ENCODE peak calls at places on chromosome 3, in five cellular contexts. X, Q, M, W and C are unnamed samples.

GRCh38 chr3:185175370-185175987 is 22.6 kb upstream of the C3orf70 start:
- DNase-seq in W (peak; percentile 31), M (no peak), Q (no peak), X (no peak), C (peak; percentile 21)

GRCh38 chr3:118970819-118971218 is 63.8 kb downstream of the IGSF11 start:
- DNase-seq in X (no peak), Q (no peak), W (no peak), M (no peak), C (no peak)

GRCh38 chr3:158830391-158830790 is 28.5 kb downstream of the MFSD1 start:
- DNase-seq in W (no peak), X (no peak), M (no peak), Q (peak; percentile 69), C (no peak)

GRCh38 chr3:32423956-32424558 is 32.4 kb downstream of the CMTM7 start:
- DNase-seq in Q (no peak), M (no peak), W (no peak), X (no peak), C (no peak)

GRCh38 chr3:8713901-8714759 is 19.5 kb upstream of the CAV3 start:
- DNase-seq in M (no peak), Q (no peak), W (no peak), X (no peak), C (no peak)

GRCh38 chr3:193470710-193471109 is 84.0 kb downstream of the ATP13A4 start:
- DNase-seq in M (no peak), W (no peak), Q (no peak), X (no peak), C (no peak)

GRCh38 chr3:111321786-111322185 is 220.2 kb upstream of the CD96 start:
- DNase-seq in Q (peak; percentile 46), W (no peak), X (no peak), M (no peak), C (no peak)

GRCh38 chr3:49032646-49033304 is 3.6 kb upstream of the IMPDH2 start:
- DNase-seq in W (no peak), M (no peak), X (no peak), Q (no peak), C (no peak)

GRCh38 chr3:134860141-134860540 is 65.1 kb downstream of the EPHB1 start:
- DNase-seq in X (no peak), W (no peak), M (no peak), Q (no peak), C (no peak)

GRCh38 chr3:156406393-156406792 is 148.5 kb downstream of the SSR3 start:
- DNase-seq in Q (no peak), W (no peak), M (no peak), X (no peak), C (no peak)

DNA sequence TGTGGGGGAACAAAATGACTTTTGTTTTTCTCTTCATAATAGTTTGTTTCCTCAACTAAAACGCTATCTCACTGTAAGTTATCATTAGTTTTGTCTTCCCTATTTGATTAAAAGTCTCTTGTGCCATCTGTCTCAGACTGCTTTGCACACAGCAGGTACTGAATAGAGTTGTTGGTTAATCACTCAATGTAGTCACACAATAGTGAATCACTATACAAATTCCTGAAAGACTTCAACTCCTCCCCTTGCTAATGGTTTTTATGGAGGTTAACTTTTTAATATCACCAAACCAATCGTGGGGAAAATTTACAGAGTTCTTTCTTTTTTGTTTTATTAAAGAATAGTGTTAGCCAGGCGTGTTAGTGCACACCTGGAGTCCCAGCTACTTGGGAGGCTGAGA is 2.6 kb upstream of the NGLY1 start:
- DNase-seq in W (no peak), M (no peak), Q (peak; percentile 61), X (no peak), C (no peak)
- H3K4me1 ChIP-seq in W (peaks cover 22% of the 10 kb centered on the region), M (peaks cover 7% of the 10 kb centered on the region), Q (peaks cover 45% of the 10 kb centered on the region), X (peaks cover 30% of the 10 kb centered on the region), C (peaks cover 24% of the 10 kb centered on the region)

GRCh38 chr3:105728913-105729312 is 139.9 kb downstream of the CBLB start:
- DNase-seq in Q (no peak), M (no peak), X (no peak), W (no peak), C (no peak)

GRCh38 chr3:105719791-105720190 is 149.0 kb downstream of the CBLB start:
- DNase-seq in W (no peak), M (no peak), X (no peak), Q (peak; percentile 29), C (no peak)

DNA sequence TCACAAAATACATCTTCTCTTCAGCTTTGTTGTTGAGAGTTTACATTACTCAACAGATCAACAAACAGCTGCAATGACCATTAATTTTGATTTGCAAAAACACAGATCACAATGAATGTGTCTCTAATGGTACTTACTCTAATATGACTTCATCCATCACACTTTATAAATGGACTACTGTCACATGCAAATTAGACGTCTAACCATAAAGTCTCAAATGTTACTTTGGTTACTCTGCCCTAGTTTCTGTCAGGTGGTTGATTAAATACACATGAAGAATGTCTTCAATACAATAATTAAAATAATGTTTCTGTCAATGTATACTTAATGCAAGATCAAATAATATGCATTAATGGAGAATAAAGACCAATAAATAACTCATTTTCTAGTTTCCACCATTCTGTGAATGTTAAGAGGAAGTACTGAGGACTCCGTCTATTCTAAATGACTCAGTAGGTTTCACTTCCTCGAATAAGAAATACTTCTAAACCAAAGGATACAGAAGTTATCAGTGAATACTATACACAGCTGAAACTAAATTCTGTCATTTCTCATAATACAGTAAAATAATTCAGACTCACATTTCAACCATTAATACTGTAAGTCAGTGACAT is 145.8 kb downstream of the CBLB start:
- DNase-seq in Q (no peak), W (no peak), X (no peak), M (no peak), C (no peak)
- TF ChIP-seq CTCF in Q (no peak), W (no peak), X (no peak), M (no peak), C (no peak)

DNA sequence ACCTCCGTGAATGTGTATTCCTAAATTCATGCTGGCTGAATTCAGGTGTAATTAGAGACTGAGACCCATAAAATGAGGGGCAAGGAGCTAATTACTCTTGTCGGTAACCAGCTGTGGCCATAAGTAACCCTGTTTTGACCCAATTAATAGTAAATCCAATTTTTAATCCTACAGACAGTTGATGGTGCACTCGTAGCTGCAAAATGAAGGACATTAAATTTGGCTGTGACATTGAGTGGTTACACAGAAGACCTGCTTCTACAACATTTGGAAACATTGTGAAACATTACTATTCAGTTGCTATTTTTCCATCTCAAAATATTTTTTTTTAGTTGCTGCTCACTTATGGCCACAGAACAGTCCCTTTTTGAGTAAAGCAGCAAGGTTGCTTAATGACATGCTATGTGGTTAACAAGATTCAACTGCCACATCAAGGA is 33.0 kb downstream of the MBNL1 start:
- DNase-seq in M (no peak), Q (no peak), W (no peak), X (no peak), C (no peak)
- H3K4me3 ChIP-seq in M (peak overlapping the region; percentile 51), Q (no peak overlapping the region), W (no peak overlapping the region), X (peak overlapping the region; percentile 21), C (peak overlapping the region; percentile 70)

DNA sequence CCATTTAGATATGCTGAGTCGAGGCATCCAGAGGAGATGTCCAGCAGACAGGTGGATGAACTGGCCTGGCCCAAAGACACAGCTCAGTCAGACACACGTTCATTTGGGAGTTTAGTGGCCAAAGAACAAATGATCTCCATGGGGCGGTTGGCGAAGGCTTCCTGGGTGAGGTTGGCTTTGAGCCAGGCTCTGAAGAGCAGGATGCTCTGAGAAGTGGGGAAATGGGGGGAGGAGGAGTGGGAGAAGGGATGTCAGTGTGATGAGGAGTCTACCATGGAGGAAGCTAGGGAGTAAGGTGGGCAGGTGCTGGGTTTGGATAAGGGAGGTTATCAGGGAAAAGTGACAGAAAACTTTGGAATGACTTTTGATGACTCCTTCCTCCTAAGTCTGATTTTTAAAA is 47.5 kb upstream of the VILL start:
- DNase-seq in Q (no peak), X (no peak), M (no peak), W (no peak), C (no peak)
- H3K4me1 ChIP-seq in Q (peaks cover 21% of the 10 kb centered on the region), X (peaks cover 33% of the 10 kb centered on the region), M (peaks cover 33% of the 10 kb centered on the region), W (peaks cover 33% of the 10 kb centered on the region), C (peaks cover 7% of the 10 kb centered on the region)

GRCh38 chr3:23435318-23435717 is 232.2 kb downstream of the UBE2E2 start:
- DNase-seq in M (no peak), Q (no peak), W (no peak), X (no peak), C (no peak)
- TF ChIP-seq CTCF in M (no peak), Q (no peak), W (no peak), X (no peak), C (no peak)

DNA sequence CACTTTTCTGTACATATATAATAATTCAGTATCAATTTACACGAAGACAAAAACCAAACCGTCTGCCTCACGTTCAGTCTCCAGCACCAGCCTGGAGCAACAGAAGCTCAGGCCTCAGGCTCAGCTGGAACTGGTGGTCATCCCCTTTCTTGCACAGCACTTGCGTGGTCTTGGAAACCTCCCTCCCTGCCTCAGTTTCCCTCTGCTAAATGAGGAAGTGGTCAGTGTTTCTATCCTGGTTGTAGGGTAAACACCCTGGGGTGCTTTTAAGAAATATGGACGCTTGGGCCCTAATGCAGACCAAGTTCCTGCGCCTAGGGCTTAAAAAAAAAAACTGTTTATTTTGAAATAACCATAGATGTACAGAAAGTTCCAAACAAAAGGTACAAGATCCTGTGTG is 21.6 kb downstream of the IQSEC1 start:
- DNase-seq in X (no peak), Q (no peak), W (no peak), M (no peak), C (no peak)
- H3K4me3 ChIP-seq in X (no peak overlapping the region), Q (no peak overlapping the region), W (no peak overlapping the region), M (no peak overlapping the region), C (no peak overlapping the region)

GRCh38 chr3:66536791-66537190 is 36.0 kb upstream of the LRIG1 start:
- DNase-seq in X (no peak), W (no peak), M (no peak), Q (no peak), C (no peak)
- H3K4me1 ChIP-seq in X (no peaks in the 10 kb centered on the region), W (no peaks in the 10 kb centered on the region), M (no peaks in the 10 kb centered on the region), Q (no peaks in the 10 kb centered on the region), C (peaks cover 8% of the 10 kb centered on the region)